ENCODE peak calls at places on chromosomes 13 and 19, in six cellular contexts. Q is natural killer cell treated with Interleukin-12 subunit alpha and Interleukin-12 subunit beta and Interleukin-15 and Interleukin-18, amount 100 ng/mL, for 72 hours; F is NCI-H1694; K is amniotic epithelial cell; W is EL; B is stimulated activated CD4-positive, alpha-beta T cell treated with anti-CD3 and anti-CD28 coated beads, Interleukin-2, amount 100 ng/mL, for 48 hours. J is an unnamed sample.

GRCh38 chr19:47649588-47649987 is 40.7 kb downstream of the BICRA start:
- DNase-seq in Q (no peak), F (no peak), K (no peak), W (no peak), B (no peak), J (no peak)

GRCh38 chr13:112071011-112071901 is 4.3 kb downstream of the SOX1 start:
- DNase-seq in Q (no peak), F (no peak), K (no peak), W (no peak), B (no peak), J (no peak)

GRCh38 chr13:41554626-41555386 is 97.5 kb downstream of the RGCC start:
- DNase-seq in Q (no peak), F (no peak), K (no peak), W (no peak), B (peak; percentile 30), J (no peak)

GRCh38 chr13:98285852-98286594 is 109.0 kb upstream of the RNF113B start:
- DNase-seq in Q (no peak), F (peak; percentile 36), K (no peak), W (no peak), B (no peak), J (no peak)

GRCh38 chr19:47109541-47110375 is 3.8 kb downstream of the ZC3H4 start:
- DNase-seq in Q (peak; percentile 71), F (no peak), K (peak; percentile 54), W (peak; percentile 55), B (no peak), J (no peak)

GRCh38 chr19:45162464-45163143 is 1.8 kb upstream of the NKPD1 start:
- DNase-seq in Q (no peak), F (no peak), K (no peak), W (no peak), B (no peak), J (no peak)

GRCh38 chr13:20383058-20383457 is 142.6 kb downstream of the CRYL1 start:
- DNase-seq in Q (no peak), F (no peak), K (no peak), W (no peak), B (no peak), J (no peak)

GRCh38 chr19:43738780-43739211 is 16.0 kb downstream of the SMG9 start:
- DNase-seq in Q (no peak), F (no peak), K (peak; percentile 62), W (no peak), B (no peak), J (no peak)

GRCh38 chr13:59774511-59774911 is 389.2 kb downstream of the DIAPH3 start:
- DNase-seq in Q (no peak), F (no peak), K (peak; percentile 87), W (peak; percentile 84), B (no peak), J (no peak)

GRCh38 chr13:46655727-46656180 is 102.8 kb downstream of the LRCH1 start:
- DNase-seq in Q (no peak), F (no peak), K (no peak), W (no peak), B (no peak), J (no peak)

GRCh38 chr13:20378721-20379120 is 146.6 kb upstream of the GJB6 start:
- DNase-seq in Q (no peak), F (no peak), K (no peak), W (no peak), B (no peak), J (peak; percentile 31)